ENCODE peak calls at places on chromosome 2, in six cellular contexts. Y, D, N, X, R and S are unnamed samples. For H3K36me3, the result is how much of the 10 kb centered on the place peaks cover.

GRCh38 chr2:68721482-68722071 is 13.0 kb upstream of the ARHGAP25 start:
- DNase-seq in X (no peak), N (peak), Y (no peak), D (peak), R (no peak), S (no peak)

GRCh38 chr2:239238381-239238780 is 162.4 kb downstream of the HDAC4 start:
- DNase-seq in R (no peak), D (no peak), N (no peak), Y (no peak), X (no peak), S (no peak)

GRCh38 chr2:107936427-107937359 is 49.6 kb upstream of the SLC5A7 start:
- DNase-seq in X (no peak), Y (no peak), D (peak), N (peak), R (no peak), S (no peak)

GRCh38 chr2:39715095-39715494 is 49.4 kb downstream of the TMEM178A start:
- DNase-seq in D (no peak), Y (no peak), N (no peak), X (no peak), R (no peak), S (no peak)

GRCh38 chr2:235922851-235923250 is 245.3 kb downstream of the GBX2 start:
- DNase-seq in R (no peak), N (no peak), Y (no peak), X (no peak), D (no peak), S (no peak)

GRCh38 chr2:46827274-46827930 is 88.2 kb downstream of the MCFD2 start:
- DNase-seq in N (no peak), X (no peak), D (no peak), R (no peak), Y (peak), S (no peak)

GRCh38 chr2:216694201-216694825 is 1.0 kb downstream of the IGFBP5 start:
- DNase-seq in D (no peak), Y (peak), X (peak), N (peak), R (peak), S (no peak)

GRCh38 chr2:239157766-239158165 is 243.1 kb downstream of the HDAC4 start:
- DNase-seq in N (no peak), Y (peak), X (peak), R (peak), D (peak), S (no peak)

GRCh38 chr2:46956981-46957531 is 41.5 kb upstream of the MCFD2 start:
- DNase-seq in X (no peak), N (no peak), R (no peak), Y (no peak), D (no peak), S (no peak)

GRCh38 chr2:42510191-42510929 is 16.6 kb upstream of the KCNG3 start:
- DNase-seq in X (no peak), Y (no peak), N (no peak), D (no peak), R (no peak), S (no peak)

GRCh38 chr2:31227711-31228125 is 6.2 kb upstream of the EHD3 start:
- DNase-seq in X (no peak), R (no peak), N (no peak), Y (no peak), D (no peak), S (no peak)

GRCh38 chr2:230090978-230091377 is 22.3 kb upstream of the SLC16A14 start:
- DNase-seq in Y (no peak), D (no peak), N (no peak), X (no peak), R (peak), S (no peak)

GRCh38 chr2:132883430-132883829 is 213.4 kb upstream of the LYPD1 start:
- DNase-seq in X (no peak), D (no peak), Y (no peak), N (no peak), R (no peak), S (no peak)

GRCh38 chr2:10717630-10718029 is 3.8 kb upstream of the ATP6V1C2 start:
- DNase-seq in Y (no peak), N (no peak), D (no peak), R (peak), X (no peak), S (no peak)

GRCh38 chr2:24893934-24894333 is 26.1 kb downstream of the ADCY3 start:
- DNase-seq in N (no peak), Y (no peak), D (peak), R (no peak), X (no peak), S (no peak)

GRCh38 chr2:75277111-75277510 is 77.8 kb upstream of the TACR1 start:
- DNase-seq in Y (no peak), D (no peak), N (no peak), R (peak), X (no peak), S (no peak)

GRCh38 chr2:66189598-66189997 is 245.3 kb upstream of the MEIS1 start:
- DNase-seq in R (peak), X (no peak), Y (no peak), N (no peak), D (no peak), S (no peak)

DNA sequence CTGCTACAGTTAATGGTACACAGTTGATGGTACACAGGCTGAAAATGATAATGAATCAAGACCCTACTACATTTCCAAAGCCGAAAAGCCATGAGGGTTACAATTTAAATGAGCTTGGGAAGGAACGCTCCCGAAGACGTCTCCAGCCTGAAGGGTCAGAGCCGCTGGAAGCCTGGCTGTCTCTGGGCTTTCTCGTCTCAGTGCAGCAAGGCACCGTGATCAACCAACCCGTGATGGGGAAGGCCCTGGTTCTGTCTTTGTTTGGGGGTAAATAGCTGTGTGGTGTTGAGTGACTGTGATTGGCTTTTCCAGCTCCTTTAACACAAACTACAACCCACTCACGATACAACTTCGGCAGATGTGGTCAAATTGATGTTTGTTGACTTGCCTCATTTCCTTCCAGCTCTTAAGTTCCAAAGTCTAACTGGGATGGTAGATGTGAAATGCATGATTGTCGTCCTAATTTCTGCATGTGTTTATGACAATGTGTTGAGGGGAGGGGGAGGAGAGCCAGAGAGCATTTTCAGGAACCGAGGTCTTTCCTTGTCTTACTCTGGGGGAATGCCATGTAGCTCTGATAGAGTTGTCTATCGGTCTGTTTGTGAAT is 59.9 kb upstream of the EML6 start:
- DNase-seq in Y (no peak), N (no peak), R (no peak), X (no peak), D (no peak), S (no peak)
- H3K36me3 ChIP-seq in Y (half or more), N (half or more), R (half or more), X (under half), D (under half), S (half or more)

GRCh38 chr2:28394331-28394877 is 1.7 kb downstream of the FOSL2 start:
- DNase-seq in R (peak), Y (peak), D (peak), N (peak), X (peak), S (no peak)
- H3K4me3 ChIP-seq in R (peak), Y (peak), D (peak), N (peak), X (peak), S (peak)

GRCh38 chr2:48204750-48205136 is 298.4 kb upstream of the FBXO11 start:
- DNase-seq in N (no peak), D (no peak), X (no peak), Y (no peak), R (no peak), S (no peak)
- H3K36me3 ChIP-seq in N (under half), D (under half), X (under half), Y (under half), R (under half), S (under half)

GRCh38 chr2:190889175-190889943 is 8.7 kb downstream of the GLS start:
- DNase-seq in Y (no peak), X (no peak), N (no peak), D (no peak), R (no peak), S (no peak)

GRCh38 chr2:190891913-190892312 is 11.3 kb downstream of the GLS start:
- DNase-seq in N (no peak), R (no peak), D (no peak), Y (no peak), X (no peak), S (no peak)

GRCh38 chr2:190887089-190887488 is 6.5 kb downstream of the GLS start:
- DNase-seq in N (peak), Y (no peak), D (peak), X (no peak), R (peak), S (no peak)

GRCh38 chr2:190891370-190891769 is 10.7 kb downstream of the GLS start:
- DNase-seq in X (no peak), Y (no peak), D (no peak), R (no peak), N (no peak), S (no peak)

DNA sequence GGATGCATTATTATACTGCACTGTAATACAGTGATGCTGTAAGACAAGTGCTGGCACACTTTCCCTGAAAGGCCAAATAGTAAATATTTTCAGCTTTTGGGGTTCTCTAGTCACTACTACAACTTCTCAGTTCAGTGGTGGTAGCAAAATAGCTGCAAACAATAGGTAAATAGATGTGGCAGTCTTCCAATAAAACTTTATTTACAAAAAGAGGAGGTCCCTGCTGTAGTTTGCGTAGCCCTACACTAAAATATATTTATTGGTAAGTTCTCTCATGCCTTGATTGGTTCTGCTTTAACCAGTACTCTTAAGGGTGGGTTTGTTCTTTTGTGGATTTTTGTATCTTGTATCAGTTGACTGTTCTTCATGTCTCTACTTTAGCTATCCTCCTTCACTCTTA is 7.8 kb downstream of the GLS start:
- DNase-seq in Y (no peak), N (no peak), X (no peak), R (no peak), D (no peak), S (no peak)
- H3K4me3 ChIP-seq in Y (no peak), N (peak), X (no peak), R (no peak), D (no peak), S (no peak)

GRCh38 chr2:61492476-61492875 is 21.6 kb upstream of the USP34 start:
- DNase-seq in R (no peak), X (no peak), D (no peak), Y (no peak), N (no peak), S (no peak)
- H3K36me3 ChIP-seq in R (half or more), X (under half), D (under half), Y (half or more), N (half or more), S (half or more)

GRCh38 chr2:98869272-98869641 is 66.8 kb downstream of the CRACDL start:
- DNase-seq in D (peak), X (peak), Y (peak), N (no peak), R (peak), S (no peak)
- H3K4me3 ChIP-seq in D (no peak), X (no peak), Y (peak), N (no peak), R (no peak), S (no peak)

GRCh38 chr2:121372756-121373353 is 87.9 kb upstream of the TFCP2L1 start:
- DNase-seq in R (no peak), Y (no peak), N (no peak), X (no peak), D (no peak), S (no peak)
- H3K36me3 ChIP-seq in R (under half), Y (under half), N (under half), X (under half), D (under half), S (under half)

GRCh38 chr2:69797836-69798465 is 31.5 kb upstream of the GMCL1 start:
- DNase-seq in X (no peak), R (peak), Y (no peak), D (peak), N (no peak), S (no peak)
- H3K4me3 ChIP-seq in X (no peak), R (peak), Y (peak), D (no peak), N (no peak), S (no peak)

GRCh38 chr2:9595746-9596145 is 35.1 kb downstream of the YWHAQ start:
- DNase-seq in X (no peak), Y (no peak), D (no peak), R (no peak), N (no peak), S (no peak)
- H3K36me3 ChIP-seq in X (under half), Y (under half), D (under half), R (under half), N (under half), S (under half)

DNA sequence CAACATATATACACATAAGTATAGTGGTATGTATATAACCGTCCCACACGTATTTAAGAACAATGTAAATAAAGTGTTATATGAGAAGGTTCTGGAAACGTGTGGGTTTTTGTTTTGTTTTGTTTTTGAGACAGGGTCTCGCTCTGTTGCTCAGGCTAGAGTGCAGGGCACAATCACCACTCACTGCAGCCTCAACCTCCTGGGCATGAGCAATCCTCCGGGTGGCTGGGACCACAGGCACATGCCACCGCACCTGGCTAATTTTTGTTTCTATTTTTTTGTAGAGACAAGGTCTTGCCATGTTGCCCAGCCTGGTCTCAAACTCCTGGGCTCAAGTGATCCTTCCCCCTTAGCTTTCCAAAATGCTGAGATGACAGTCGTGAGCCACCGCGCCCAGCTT is 6.2 kb downstream of the ADAM17 start:
- DNase-seq in R (no peak), X (no peak), Y (no peak), N (no peak), D (no peak), S (no peak)
- H3K4me3 ChIP-seq in R (no peak), X (no peak), Y (no peak), N (no peak), D (no peak), S (no peak)